ENCODE peak calls at places on chromosome 11, in eight cellular contexts. One of them, this sample, is unnamed.
A peak's percentile ranks its signal among the peaks of the same experiment; 100 is the strongest.

GRCh38 chr11:110249066-110249465 is 47.3 kb downstream of the RDX start:
- DNase-seq in activated B cell treated with CpG ODN at 0.5 μM for 24 hours: no peak
- DNase-seq in choroid plexus epithelial cell: peak; percentile 52
- DNase-seq in Peyer's patch: no peak
- DNase-seq in dermis blood vessel endothelial cell: peak; percentile 22
- DNase-seq in Kasumi-1: peak; percentile 65
- DNase-seq in cardiac muscle cell: no peak
- DNase-seq in lung microvascular endothelial cell: peak; percentile 8
- DNase-seq in this sample: no peak

GRCh38 chr11:68092411-68092810 is 28.8 kb downstream of the CHKA start:
- DNase-seq in cardiac muscle cell: no peak
- DNase-seq in activated B cell treated with CpG ODN at 0.5 μM for 24 hours: no peak
- DNase-seq in choroid plexus epithelial cell: no peak
- DNase-seq in Kasumi-1: no peak
- DNase-seq in Peyer's patch: no peak
- DNase-seq in lung microvascular endothelial cell: no peak
- DNase-seq in dermis blood vessel endothelial cell: no peak
- DNase-seq in this sample: no peak

GRCh38 chr11:58004664-58005063 is 19.0 kb upstream of the OR9Q1 start:
- DNase-seq in Kasumi-1: no peak
- DNase-seq in cardiac muscle cell: no peak
- DNase-seq in choroid plexus epithelial cell: no peak
- DNase-seq in lung microvascular endothelial cell: peak; percentile 99
- DNase-seq in activated B cell treated with CpG ODN at 0.5 μM for 24 hours: no peak
- DNase-seq in dermis blood vessel endothelial cell: peak; percentile 98
- DNase-seq in Peyer's patch: no peak
- DNase-seq in this sample: no peak

GRCh38 chr11:41895106-41895505 is 435.7 kb upstream of the LRRC4C start:
- DNase-seq in activated B cell treated with CpG ODN at 0.5 μM for 24 hours: no peak
- DNase-seq in cardiac muscle cell: no peak
- DNase-seq in Peyer's patch: no peak
- DNase-seq in lung microvascular endothelial cell: no peak
- DNase-seq in choroid plexus epithelial cell: no peak
- DNase-seq in dermis blood vessel endothelial cell: no peak
- DNase-seq in Kasumi-1: no peak
- DNase-seq in this sample: no peak

GRCh38 chr11:1851437-1852180 is 1.3 kb upstream of the LSP1 start:
- DNase-seq in dermis blood vessel endothelial cell: no peak
- DNase-seq in choroid plexus epithelial cell: no peak
- DNase-seq in Kasumi-1: no peak
- DNase-seq in Peyer's patch: no peak
- DNase-seq in cardiac muscle cell: no peak
- DNase-seq in activated B cell treated with CpG ODN at 0.5 μM for 24 hours: no peak
- DNase-seq in lung microvascular endothelial cell: no peak
- DNase-seq in this sample: peak; percentile 60

GRCh38 chr11:66969584-66970205 is 5.4 kb upstream of the C11orf86 start:
- DNase-seq in activated B cell treated with CpG ODN at 0.5 μM for 24 hours: no peak
- DNase-seq in lung microvascular endothelial cell: no peak
- DNase-seq in dermis blood vessel endothelial cell: no peak
- DNase-seq in Kasumi-1: no peak
- DNase-seq in Peyer's patch: no peak
- DNase-seq in choroid plexus epithelial cell: peak; percentile 95
- DNase-seq in cardiac muscle cell: no peak
- DNase-seq in this sample: no peak

GRCh38 chr11:27496461-27496860 is 10.1 kb downstream of the LIN7C start:
- DNase-seq in choroid plexus epithelial cell: no peak
- DNase-seq in dermis blood vessel endothelial cell: no peak
- DNase-seq in activated B cell treated with CpG ODN at 0.5 μM for 24 hours: no peak
- DNase-seq in Peyer's patch: no peak
- DNase-seq in cardiac muscle cell: no peak
- DNase-seq in Kasumi-1: no peak
- DNase-seq in lung microvascular endothelial cell: no peak
- DNase-seq in this sample: no peak

GRCh38 chr11:130631119-130631518 is 182.7 kb downstream of the ADAMTS15 start:
- DNase-seq in cardiac muscle cell: no peak
- DNase-seq in dermis blood vessel endothelial cell: peak; percentile 32
- DNase-seq in choroid plexus epithelial cell: peak; percentile 89
- DNase-seq in lung microvascular endothelial cell: peak; percentile 50
- DNase-seq in Peyer's patch: no peak
- DNase-seq in activated B cell treated with CpG ODN at 0.5 μM for 24 hours: no peak
- DNase-seq in Kasumi-1: no peak
- DNase-seq in this sample: no peak

GRCh38 chr11:32334822-32335221 is 100.5 kb downstream of the WT1 start:
- DNase-seq in choroid plexus epithelial cell: no peak
- DNase-seq in Kasumi-1: no peak
- DNase-seq in cardiac muscle cell: no peak
- DNase-seq in Peyer's patch: no peak
- DNase-seq in dermis blood vessel endothelial cell: peak; percentile 21
- DNase-seq in lung microvascular endothelial cell: peak; percentile 17
- DNase-seq in activated B cell treated with CpG ODN at 0.5 μM for 24 hours: no peak
- DNase-seq in this sample: no peak

GRCh38 chr11:2813141-2813908 is 72.2 kb downstream of the CDKN1C start:
- DNase-seq in activated B cell treated with CpG ODN at 0.5 μM for 24 hours: no peak
- DNase-seq in lung microvascular endothelial cell: no peak
- DNase-seq in Kasumi-1: peak; percentile 8
- DNase-seq in choroid plexus epithelial cell: peak; percentile 71
- DNase-seq in Peyer's patch: no peak
- DNase-seq in dermis blood vessel endothelial cell: no peak
- DNase-seq in cardiac muscle cell: peak; percentile 50
- DNase-seq in this sample: no peak

GRCh38 chr11:61671527-61671926 is 8.7 kb upstream of the DAGLA start:
- DNase-seq in lung microvascular endothelial cell: no peak
- DNase-seq in cardiac muscle cell: peak; percentile 42
- DNase-seq in Kasumi-1: peak; percentile 81
- DNase-seq in activated B cell treated with CpG ODN at 0.5 μM for 24 hours: no peak
- DNase-seq in dermis blood vessel endothelial cell: peak; percentile 40
- DNase-seq in choroid plexus epithelial cell: no peak
- DNase-seq in Peyer's patch: no peak
- DNase-seq in this sample: no peak

GRCh38 chr11:35796542-35796941 is 134.0 kb downstream of the TRIM44 start:
- DNase-seq in cardiac muscle cell: no peak
- DNase-seq in Peyer's patch: no peak
- DNase-seq in activated B cell treated with CpG ODN at 0.5 μM for 24 hours: no peak
- DNase-seq in choroid plexus epithelial cell: peak; percentile 35
- DNase-seq in Kasumi-1: no peak
- DNase-seq in dermis blood vessel endothelial cell: peak; percentile 71
- DNase-seq in lung microvascular endothelial cell: peak; percentile 65
- DNase-seq in this sample: no peak

GRCh38 chr11:68890490-68891231 is 13.0 kb downstream of the MRPL21 start:
- DNase-seq in activated B cell treated with CpG ODN at 0.5 μM for 24 hours: no peak
- DNase-seq in Peyer's patch: no peak
- DNase-seq in cardiac muscle cell: no peak
- DNase-seq in Kasumi-1: peak; percentile 89
- DNase-seq in choroid plexus epithelial cell: peak; percentile 93
- DNase-seq in dermis blood vessel endothelial cell: peak; percentile 87
- DNase-seq in lung microvascular endothelial cell: peak; percentile 54
- DNase-seq in this sample: peak; percentile 85

GRCh38 chr11:43574949-43575915 is 105.3 kb upstream of the HSD17B12 start:
- DNase-seq in Kasumi-1: no peak
- DNase-seq in lung microvascular endothelial cell: peak; percentile 20
- DNase-seq in Peyer's patch: no peak
- DNase-seq in dermis blood vessel endothelial cell: peak; percentile 31
- DNase-seq in choroid plexus epithelial cell: peak; percentile 53
- DNase-seq in activated B cell treated with CpG ODN at 0.5 μM for 24 hours: no peak
- DNase-seq in cardiac muscle cell: peak; percentile 75
- DNase-seq in this sample: peak; percentile 84

GRCh38 chr11:45590743-45591142 is 74.7 kb downstream of the CHST1 start:
- DNase-seq in activated B cell treated with CpG ODN at 0.5 μM for 24 hours: no peak
- DNase-seq in Peyer's patch: no peak
- DNase-seq in dermis blood vessel endothelial cell: peak; percentile 27
- DNase-seq in Kasumi-1: no peak
- DNase-seq in lung microvascular endothelial cell: no peak
- DNase-seq in choroid plexus epithelial cell: no peak
- DNase-seq in cardiac muscle cell: no peak
- DNase-seq in this sample: no peak

This sample was measured in upper lobe of left lung.